ENCODE peak calls at places on chromosomes 5 and 9, in four cellular contexts. R, C, F and E are unnamed samples.

GRCh38 chr5:115375922-115376321 is 79.5 kb upstream of the CCDC112 start:
- DNase-seq in C (no peak), R (peak; percentile 30), F (no peak), E (no peak)

GRCh38 chr9:136138566-136138965 is 19.9 kb upstream of the TMEM250 start:
- DNase-seq in C (peak; percentile 7), R (no peak), F (peak; percentile 25), E (peak; percentile 49)

GRCh38 chr9:124733964-124734740 is 37.0 kb downstream of the NR6A1 start:
- DNase-seq in R (no peak), C (no peak), F (no peak), E (no peak)

GRCh38 chr5:58666141-58666540 is 83.3 kb downstream of the RAB3C start:
- DNase-seq in F (no peak), R (no peak), C (no peak), E (no peak)

GRCh38 chr5:123582570-123583293 is 70.8 kb downstream of the CSNK1G3 start:
- DNase-seq in F (no peak), C (peak; percentile 8), R (no peak), E (no peak)

GRCh38 chr5:135007305-135007704 is 26.7 kb downstream of the PITX1 start:
- DNase-seq in C (no peak), R (no peak), F (no peak), E (no peak)

GRCh38 chr5:178301641-178302040 is 69.0 kb upstream of the PHYKPL start:
- DNase-seq in C (no peak), F (no peak), R (peak; percentile 2), E (no peak)

GRCh38 chr9:110337727-110338522 is at the start of gene TXNDC8:
- DNase-seq in F (no peak), C (peak; percentile 61), R (no peak), E (no peak)

GRCh38 chr5:157870837-157871834 is 12.2 kb upstream of the CLINT1 start:
- DNase-seq in C (peak; percentile 53), R (no peak), F (no peak), E (no peak)

GRCh38 chr9:128412120-128412790 is 8.4 kb upstream of the CERCAM start:
- DNase-seq in R (peak; percentile 43), C (peak; percentile 16), F (peak; percentile 31), E (peak; percentile 94)

GRCh38 chr5:139022528-139022927 is 147.4 kb upstream of the LRRTM2 start:
- DNase-seq in C (no peak), F (no peak), R (no peak), E (no peak)

GRCh38 chr5:153974131-153974812 is 64.4 kb downstream of the FAM114A2 start:
- DNase-seq in C (peak; percentile 22), F (peak; percentile 28), R (no peak), E (peak; percentile 54)

GRCh38 chr9:20319641-20320337 is 302.5 kb downstream of the MLLT3 start:
- DNase-seq in C (peak; percentile 96), R (no peak), F (no peak), E (peak; percentile 100)

GRCh38 chr5:72451771-72452505 is 55.3 kb downstream of the ZNF366 start:
- DNase-seq in C (peak; percentile 72), R (peak; percentile 57), F (no peak), E (peak; percentile 72)

GRCh38 chr5:91194861-91195460 is 188.2 kb downstream of the ARRDC3 start:
- DNase-seq in F (no peak), R (no peak), C (no peak), E (peak; percentile 64)

GRCh38 chr5:10914741-10915480 is 153.9 kb upstream of the DAP start:
- DNase-seq in F (no peak), R (no peak), C (peak; percentile 68), E (no peak)

GRCh38 chr5:129118405-129118804 is 23.9 kb downstream of the ISOC1 start:
- DNase-seq in R (no peak), C (peak; percentile 22), F (no peak), E (no peak)

GRCh38 chr9:18115131-18115530 is 358.8 kb upstream of the ADAMTSL1 start:
- DNase-seq in C (no peak), R (no peak), F (no peak), E (no peak)

GRCh38 chr9:545480-545879 is 296.0 kb upstream of the DMRT1 start:
- DNase-seq in R (no peak), C (peak; percentile 53), F (no peak), E (no peak)

GRCh38 chr9:127130661-127131538 is 8.5 kb upstream of the ANGPTL2 start:
- DNase-seq in F (no peak), C (peak; percentile 97), R (no peak), E (no peak)

GRCh38 chr5:40784027-40784653 is 14.0 kb downstream of the PRKAA1 start:
- DNase-seq in R (no peak), C (no peak), F (no peak), E (no peak)

GRCh38 chr5:68214472-68215207 is 916 bp upstream of the PIK3R1 start:
- DNase-seq in F (no peak), R (no peak), C (no peak), E (peak; percentile 37)

GRCh38 chr5:131148835-131149234 is 16.2 kb downstream of the HINT1 start:
- DNase-seq in F (no peak), R (no peak), C (no peak), E (no peak)

GRCh38 chr5:66442951-66443445 is 153.2 kb upstream of the MAST4 start:
- DNase-seq in R (no peak), F (no peak), C (peak; percentile 85), E (no peak)

GRCh38 chr5:624951-625230 is 12.8 kb downstream of the CEP72 start:
- DNase-seq in R (no peak), F (no peak), C (no peak), E (no peak)
- H3K36me3 ChIP-seq in R (peaks cover 14% of the 10 kb centered on the region), F (peaks cover 14% of the 10 kb centered on the region), C (peaks cover 3% of the 10 kb centered on the region), E (peaks cover 68% of the 10 kb centered on the region)

GRCh38 chr5:159414021-159414420 is 83.7 kb upstream of the IL12B start:
- DNase-seq in F (no peak), C (no peak), R (no peak), E (no peak)

GRCh38 chr5:159415301-159415937 is 85.1 kb upstream of the IL12B start:
- DNase-seq in C (no peak), R (no peak), F (no peak), E (no peak)

GRCh38 chr5:159410480-159410879 is 80.2 kb upstream of the IL12B start:
- DNase-seq in C (peak; percentile 17), R (no peak), F (no peak), E (no peak)

GRCh38 chr5:159409801-159410200 is 79.5 kb upstream of the IL12B start:
- DNase-seq in C (no peak), F (no peak), R (no peak), E (no peak)

DNA sequence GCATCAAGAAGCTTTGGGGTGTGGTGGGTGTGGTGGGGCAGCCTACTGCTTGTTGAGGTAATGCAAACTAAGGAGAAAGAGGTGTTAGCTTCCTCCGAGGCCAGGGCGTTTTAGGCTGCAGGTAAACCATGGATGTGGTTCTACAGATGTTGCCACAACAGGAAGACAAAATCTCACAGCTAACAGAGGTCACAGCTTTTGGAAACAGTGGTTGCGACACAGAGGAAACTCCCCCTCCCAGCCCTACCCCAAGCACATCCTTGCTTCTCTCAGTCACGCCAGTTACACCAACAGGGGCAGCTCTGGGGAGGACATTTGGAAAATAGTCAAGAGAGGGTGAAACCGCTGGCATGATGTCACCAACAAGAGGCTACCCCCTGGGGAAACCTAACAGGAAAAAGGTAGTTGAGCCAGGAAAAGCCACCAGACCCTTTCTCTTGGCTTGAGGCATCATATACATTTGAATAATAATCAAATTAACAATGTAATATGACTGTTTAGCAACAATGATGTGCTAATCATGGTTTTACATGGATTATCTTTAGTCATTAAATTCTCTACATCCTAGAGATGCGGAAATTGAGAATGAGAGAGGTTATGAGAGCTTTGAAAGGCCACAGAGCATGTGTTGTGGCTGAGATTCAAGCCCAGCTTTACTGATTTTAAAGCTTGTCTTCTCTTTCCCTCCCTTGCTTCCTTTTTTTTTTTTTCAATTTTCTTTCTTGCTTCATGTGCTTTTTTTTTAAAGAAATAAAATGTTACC is 82.2 kb upstream of the IL12B start:
- DNase-seq in F (peak; percentile 85), C (no peak), R (no peak), E (no peak)
- H3K27me3 ChIP-seq in F (no peaks in the 10 kb centered on the region), C (no peaks in the 10 kb centered on the region), R (no peaks in the 10 kb centered on the region), E (peaks cover 9% of the 10 kb centered on the region)

GRCh38 chr5:141258464-141258863 is 13.3 kb downstream of the PCDHB15 start:
- DNase-seq in C (no peak), F (no peak), R (no peak), E (no peak)
- H3K9me3 ChIP-seq in C (no peaks in the 10 kb centered on the region), F (peaks cover 9% of the 10 kb centered on the region), R (peaks cover 5% of the 10 kb centered on the region), E (peaks cover 17% of the 10 kb centered on the region)

DNA sequence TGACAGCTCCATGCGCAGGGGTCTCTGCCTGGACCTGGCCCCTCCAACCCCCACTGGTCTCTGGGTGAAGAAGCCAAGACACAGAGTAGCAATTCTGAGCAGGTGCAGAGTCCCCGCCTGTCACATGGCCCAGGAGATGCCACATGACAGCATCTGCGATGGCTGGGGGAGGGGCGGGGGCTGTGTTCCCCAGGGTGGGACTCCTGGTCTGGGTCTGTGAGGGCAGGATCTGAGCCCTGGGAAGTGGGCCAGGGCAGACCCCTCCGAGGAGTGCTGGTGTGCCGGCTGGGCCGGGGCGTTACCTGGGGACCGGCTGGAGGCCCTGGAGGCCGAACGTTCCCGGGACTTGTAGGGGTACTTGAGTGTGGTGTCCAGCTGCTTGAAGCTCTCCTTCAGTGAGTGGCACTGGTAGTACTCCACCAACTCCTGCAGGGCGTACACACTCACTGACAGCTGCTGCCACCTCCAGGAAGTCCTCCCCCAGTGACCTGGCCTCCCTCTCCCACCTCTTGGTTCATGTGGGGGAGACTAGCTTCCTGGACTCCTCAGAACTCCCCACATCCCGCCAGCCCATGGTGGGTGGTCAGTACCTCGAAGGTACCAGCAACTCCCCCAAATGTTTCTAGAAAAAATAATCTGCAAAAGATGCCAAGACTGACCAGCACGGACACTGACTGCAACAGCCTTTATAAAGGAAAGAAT is 32.1 kb upstream of the SARDH start:
- DNase-seq in F (no peak), R (no peak), C (no peak), E (no peak)
- H3K36me3 ChIP-seq in F (no peaks in the 10 kb centered on the region), R (peaks cover 52% of the 10 kb centered on the region), C (peaks cover 20% of the 10 kb centered on the region), E (peaks cover 41% of the 10 kb centered on the region)

GRCh38 chr5:168027002-168027401 is 264.4 kb upstream of the WWC1 start:
- DNase-seq in R (no peak), F (no peak), C (no peak), E (no peak)
- H3K27me3 ChIP-seq in R (no peaks in the 10 kb centered on the region), F (no peaks in the 10 kb centered on the region), C (no peaks in the 10 kb centered on the region), E (peaks cover 33% of the 10 kb centered on the region)

GRCh38 chr5:103090791-103091190 is 29.1 kb downstream of the GIN1 start:
- DNase-seq in R (no peak), C (no peak), F (no peak), E (no peak)
- H3K9me3 ChIP-seq in R (no peaks in the 10 kb centered on the region), C (no peaks in the 10 kb centered on the region), F (no peaks in the 10 kb centered on the region), E (no peaks in the 10 kb centered on the region)

GRCh38 chr5:172096184-172096941 is 89.9 kb upstream of the FBXW11 start:
- DNase-seq in C (peak; percentile 50), R (no peak), F (no peak), E (no peak)
- H3K36me3 ChIP-seq in C (peaks cover 6% of the 10 kb centered on the region), R (peaks cover 43% of the 10 kb centered on the region), F (peaks cover 69% of the 10 kb centered on the region), E (no peaks in the 10 kb centered on the region)